ENCODE peak calls at places on chromosomes 12 and 14, in five cellular contexts. One of them, this sample, is unnamed.

GRCh38 chr14:100806386-100806785 is 19.5 kb upstream of the MEG3 start:
- DNase-seq in HFF-Myc: no peak
- DNase-seq in heart left ventricle: peak
- DNase-seq in keratinocyte: no peak
- DNase-seq in upper lobe of right lung: no peak
- DNase-seq in this sample: no peak

GRCh38 chr12:13183621-13184020 is 12.9 kb upstream of the EMP1 start:
- DNase-seq in HFF-Myc: no peak
- DNase-seq in heart left ventricle: no peak
- DNase-seq in keratinocyte: no peak
- DNase-seq in upper lobe of right lung: no peak
- DNase-seq in this sample: no peak

GRCh38 chr12:98406378-98406777 is 109.0 kb upstream of the TMPO start:
- DNase-seq in HFF-Myc: no peak
- DNase-seq in heart left ventricle: no peak
- DNase-seq in keratinocyte: no peak
- DNase-seq in upper lobe of right lung: no peak
- DNase-seq in this sample: no peak

GRCh38 chr14:39138450-39138849 is 24.3 kb downstream of the GEMIN2 start:
- DNase-seq in HFF-Myc: no peak
- DNase-seq in heart left ventricle: no peak
- DNase-seq in keratinocyte: no peak
- DNase-seq in upper lobe of right lung: no peak
- DNase-seq in this sample: no peak

GRCh38 chr14:77862154-77862783 is 62.4 kb downstream of the ADCK1 start:
- DNase-seq in HFF-Myc: peak
- DNase-seq in heart left ventricle: peak
- DNase-seq in keratinocyte: peak
- DNase-seq in upper lobe of right lung: peak
- DNase-seq in this sample: peak

GRCh38 chr12:116604883-116605641 is 45.9 kb downstream of the MAP1LC3B2 start:
- DNase-seq in HFF-Myc: no peak
- DNase-seq in heart left ventricle: no peak
- DNase-seq in keratinocyte: no peak
- DNase-seq in upper lobe of right lung: no peak
- DNase-seq in this sample: no peak

GRCh38 chr12:78315018-78315417 is 484.3 kb downstream of the NAV3 start:
- DNase-seq in HFF-Myc: no peak
- DNase-seq in heart left ventricle: no peak
- DNase-seq in keratinocyte: no peak
- DNase-seq in upper lobe of right lung: no peak
- DNase-seq in this sample: no peak

GRCh38 chr14:105126126-105126969 is 42.2 kb downstream of the JAG2 start:
- DNase-seq in HFF-Myc: no peak
- DNase-seq in heart left ventricle: no peak
- DNase-seq in keratinocyte: no peak
- DNase-seq in upper lobe of right lung: no peak
- DNase-seq in this sample: no peak

GRCh38 chr12:95805864-95806669 is 15.5 kb upstream of the NTN4 start:
- DNase-seq in HFF-Myc: peak
- DNase-seq in heart left ventricle: no peak
- DNase-seq in keratinocyte: peak
- DNase-seq in upper lobe of right lung: no peak
- DNase-seq in this sample: no peak

GRCh38 chr12:100141666-100141997 is 1.0 kb downstream of the BLTP3B start:
- DNase-seq in HFF-Myc: peak
- DNase-seq in heart left ventricle: no peak
- DNase-seq in keratinocyte: no peak
- DNase-seq in upper lobe of right lung: no peak
- DNase-seq in this sample: no peak

GRCh38 chr12:85280138-85280983 is at the start of gene ALX1:
- DNase-seq in HFF-Myc: peak
- DNase-seq in heart left ventricle: no peak
- DNase-seq in keratinocyte: no peak
- DNase-seq in upper lobe of right lung: peak
- DNase-seq in this sample: peak

GRCh38 chr12:124849382-124849781 is 14.3 kb downstream of the SCARB1 start:
- DNase-seq in HFF-Myc: no peak
- DNase-seq in heart left ventricle: no peak
- DNase-seq in keratinocyte: no peak
- DNase-seq in upper lobe of right lung: no peak
- DNase-seq in this sample: no peak

GRCh38 chr12:16605666-16606116 is 271 bp downstream of the LMO3 start:
- DNase-seq in HFF-Myc: no peak
- DNase-seq in heart left ventricle: no peak
- DNase-seq in keratinocyte: no peak
- DNase-seq in upper lobe of right lung: peak
- DNase-seq in this sample: no peak

GRCh38 chr12:65930114-65930828 is 106.0 kb downstream of the HMGA2 start:
- DNase-seq in HFF-Myc: no peak
- DNase-seq in heart left ventricle: no peak
- DNase-seq in keratinocyte: no peak
- DNase-seq in upper lobe of right lung: no peak
- DNase-seq in this sample: no peak

GRCh38 chr14:33780035-33780434 is 170.8 kb downstream of the EGLN3 start:
- DNase-seq in HFF-Myc: no peak
- DNase-seq in heart left ventricle: no peak
- DNase-seq in keratinocyte: no peak
- DNase-seq in upper lobe of right lung: no peak
- DNase-seq in this sample: no peak

GRCh38 chr12:89707992-89708792 is 446 bp downstream of the ATP2B1 start:
- DNase-seq in HFF-Myc: no peak
- DNase-seq in heart left ventricle: peak
- DNase-seq in keratinocyte: no peak
- DNase-seq in upper lobe of right lung: peak
- DNase-seq in this sample: peak

GRCh38 chr14:66379116-66379515 is 107.1 kb upstream of the CCDC196 start:
- DNase-seq in HFF-Myc: no peak
- DNase-seq in heart left ventricle: peak
- DNase-seq in keratinocyte: peak
- DNase-seq in upper lobe of right lung: no peak
- DNase-seq in this sample: peak

DNA sequence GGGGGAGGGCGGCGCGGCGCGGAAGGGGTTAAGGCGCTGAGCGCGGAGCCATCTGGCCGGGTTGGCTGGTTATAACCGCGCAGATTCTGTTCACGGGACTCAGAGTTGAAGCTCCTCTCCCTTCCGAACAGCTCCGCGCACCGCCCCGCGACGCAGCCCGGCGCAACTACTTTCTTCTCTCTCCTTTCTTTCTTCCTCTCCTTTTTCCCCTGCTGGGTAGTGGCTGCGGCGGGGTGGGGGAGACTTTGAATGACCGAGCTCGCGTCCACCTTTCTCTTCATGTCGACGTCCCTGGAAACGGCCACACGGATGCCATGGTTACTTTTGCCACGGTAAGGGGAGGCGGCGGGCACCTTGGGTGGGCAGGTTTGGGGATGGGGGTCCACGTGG is at the start of gene NTF3:
- DNase-seq in HFF-Myc: no peak
- DNase-seq in heart left ventricle: no peak
- DNase-seq in keratinocyte: no peak
- DNase-seq in upper lobe of right lung: no peak
- DNase-seq in this sample: no peak
- H3K4me3 ChIP-seq in HFF-Myc: peak
- H3K4me3 ChIP-seq in heart left ventricle: peak
- H3K4me3 ChIP-seq in keratinocyte: no peak
- H3K4me3 ChIP-seq in upper lobe of right lung: peak
- H3K4me3 ChIP-seq in this sample: peak

GRCh38 chr14:79356040-79356439 is 855.3 kb downstream of the DIO2 start:
- DNase-seq in HFF-Myc: no peak
- DNase-seq in heart left ventricle: no peak
- DNase-seq in keratinocyte: no peak
- DNase-seq in upper lobe of right lung: no peak
- DNase-seq in this sample: no peak
- TF ChIP-seq CTCF in HFF-Myc: no peak
- TF ChIP-seq CTCF in heart left ventricle: no peak
- TF ChIP-seq CTCF in keratinocyte: no peak
- TF ChIP-seq CTCF in upper lobe of right lung: no peak
- TF ChIP-seq CTCF in this sample: no peak

DNA sequence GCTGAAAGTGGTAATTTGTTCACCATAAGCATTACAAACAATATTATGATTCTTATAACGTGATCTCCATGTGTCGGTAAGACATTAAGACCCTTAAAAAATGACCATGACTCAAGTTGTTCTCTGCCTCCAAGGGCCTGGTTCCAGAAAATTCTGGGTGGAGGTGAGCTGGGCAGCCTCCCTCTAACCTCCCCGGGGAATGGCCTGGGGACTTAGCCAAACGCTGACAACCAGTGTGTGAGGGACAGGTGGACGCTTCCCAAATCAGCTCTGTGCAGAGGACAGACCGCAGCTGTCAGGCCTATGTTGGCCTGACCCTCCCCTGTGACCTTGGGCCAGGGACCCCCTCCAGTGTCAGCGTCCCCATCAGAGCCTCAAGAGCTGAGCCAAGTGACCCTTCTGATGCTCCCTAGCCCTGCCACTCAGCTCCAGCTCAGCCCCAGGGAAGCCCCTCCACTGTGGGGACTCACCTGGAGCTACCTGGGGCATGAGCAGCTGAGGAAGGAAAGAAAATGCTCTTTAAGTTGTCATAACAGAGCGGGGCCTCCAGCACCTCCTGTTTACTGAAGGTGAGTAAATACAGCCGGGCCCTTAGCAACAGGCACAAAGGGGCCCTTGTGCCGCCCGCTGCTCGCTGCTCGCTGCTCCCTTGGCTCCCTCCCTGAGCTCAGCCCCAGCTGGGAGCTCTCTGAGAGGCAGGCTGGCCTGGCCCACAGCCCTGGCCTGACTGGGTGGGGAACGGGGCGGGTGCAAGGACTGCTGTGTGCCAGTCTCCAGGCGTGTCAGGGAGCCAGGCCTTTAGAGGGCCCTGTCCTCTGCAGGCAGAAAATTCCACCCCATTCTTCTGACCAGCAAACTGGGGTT is 116.6 kb downstream of the CALM1 start:
- DNase-seq in HFF-Myc: no peak
- DNase-seq in heart left ventricle: peak
- DNase-seq in keratinocyte: no peak
- DNase-seq in upper lobe of right lung: peak
- DNase-seq in this sample: no peak
- H3K4me3 ChIP-seq in HFF-Myc: no peak
- H3K4me3 ChIP-seq in heart left ventricle: no peak
- H3K4me3 ChIP-seq in keratinocyte: no peak
- H3K4me3 ChIP-seq in upper lobe of right lung: no peak
- H3K4me3 ChIP-seq in this sample: no peak

GRCh38 chr14:103504991-103505565 is 17.6 kb downstream of the CKB start:
- DNase-seq in HFF-Myc: no peak
- DNase-seq in heart left ventricle: no peak
- DNase-seq in keratinocyte: no peak
- DNase-seq in upper lobe of right lung: no peak
- DNase-seq in this sample: no peak
- TF ChIP-seq CTCF in HFF-Myc: no peak
- TF ChIP-seq CTCF in heart left ventricle: no peak
- TF ChIP-seq CTCF in keratinocyte: peak
- TF ChIP-seq CTCF in upper lobe of right lung: no peak
- TF ChIP-seq CTCF in this sample: no peak

This sample was measured in right lobe of liver.